ENCODE peak calls at places on chromosomes 7 and 10, in eight cellular contexts. C, N, R, K, T, E, L and W are unnamed samples.

GRCh38 chr10:28328346-28328745 is 25.5 kb upstream of the MPP7 start:
- DNase-seq in C (no peak), N (no peak), R (no peak), K (no peak), T (no peak), E (no peak), L (no peak), W (no peak)

GRCh38 chr7:30200591-30200990 is 65.8 kb downstream of the MTURN start:
- DNase-seq in C (no peak), N (no peak), R (no peak), K (no peak), T (no peak), E (no peak), L (no peak), W (no peak)

GRCh38 chr7:118511146-118511545 is 286.6 kb downstream of the ANKRD7 start:
- DNase-seq in C (no peak), N (no peak), R (no peak), K (no peak), T (no peak), E (no peak), L (no peak), W (no peak)

GRCh38 chr10:37754538-37755323 is 102.7 kb downstream of the ZNF248 start:
- DNase-seq in C (peak; percentile 1), N (no peak), R (peak; percentile 0), K (no peak), T (peak; percentile 17), E (peak; percentile 23), L (no peak), W (no peak)

GRCh38 chr10:123175389-123176387 is 21.5 kb downstream of the BUB3 start:
- DNase-seq in C (no peak), N (no peak), R (no peak), K (no peak), T (no peak), E (no peak), L (no peak), W (no peak)

GRCh38 chr7:27685209-27685608 is 22.5 kb upstream of the HIBADH start:
- DNase-seq in C (no peak), N (no peak), R (no peak), K (no peak), T (no peak), E (no peak), L (no peak), W (no peak)

GRCh38 chr10:132632851-132633684 is 95.5 kb downstream of the INPP5A start:
- DNase-seq in C (no peak), N (peak; percentile 56), R (no peak), K (peak; percentile 51), T (no peak), E (no peak), L (peak; percentile 12), W (peak; percentile 53)

GRCh38 chr7:32102432-32102851 is 32.2 kb upstream of the PDE1C start:
- DNase-seq in C (no peak), N (no peak), R (peak; percentile 93), K (no peak), T (no peak), E (peak; percentile 33), L (peak; percentile 36), W (no peak)

GRCh38 chr7:109844362-109844761 is 1246.6 kb upstream of the LRRN3 start:
- DNase-seq in C (peak; percentile 21), N (no peak), R (peak; percentile 27), K (no peak), T (no peak), E (peak; percentile 25), L (no peak), W (no peak)

GRCh38 chr10:34957531-34957930 is 132.6 kb downstream of the CUL2 start:
- DNase-seq in C (no peak), N (no peak), R (no peak), K (no peak), T (no peak), E (no peak), L (no peak), W (no peak)

GRCh38 chr7:70014472-70015232 is 416.4 kb downstream of the AUTS2 start:
- DNase-seq in C (no peak), N (no peak), R (no peak), K (no peak), T (no peak), E (no peak), L (no peak), W (no peak)

GRCh38 chr7:45037876-45038275 is 37.9 kb downstream of the CCM2 start:
- DNase-seq in C (no peak), N (no peak), R (no peak), K (no peak), T (no peak), E (no peak), L (no peak), W (no peak)

GRCh38 chr7:46627038-46627315 is 705.9 kb upstream of the IGFBP3 start:
- DNase-seq in C (no peak), N (no peak), R (no peak), K (no peak), T (no peak), E (no peak), L (no peak), W (no peak)

GRCh38 chr7:37031571-37032257 is 307.4 kb upstream of the AOAH start:
- DNase-seq in C (peak; percentile 42), N (peak; percentile 83), R (no peak), K (no peak), T (no peak), E (peak; percentile 98), L (peak; percentile 36), W (peak; percentile 71)

GRCh38 chr10:75428434-75429158 is 2.8 kb upstream of the LRMDA start:
- DNase-seq in C (no peak), N (no peak), R (no peak), K (no peak), T (no peak), E (no peak), L (no peak), W (no peak)

GRCh38 chr7:18860226-18860625 is 257.2 kb downstream of the TWIST1 start:
- DNase-seq in C (no peak), N (no peak), R (no peak), K (no peak), T (no peak), E (no peak), L (no peak), W (no peak)

GRCh38 chr7:150641854-150642253 is 9.7 kb upstream of the GIMAP6 start:
- DNase-seq in C (no peak), N (no peak), R (no peak), K (no peak), T (no peak), E (no peak), L (no peak), W (no peak)

GRCh38 chr10:51574248-51575067 is 124.9 kb downstream of the CSTF2T start:
- DNase-seq in C (no peak), N (no peak), R (peak; percentile 12), K (no peak), T (no peak), E (no peak), L (no peak), W (no peak)

GRCh38 chr7:66667023-66667728 is 38.5 kb downstream of the KCTD7 start:
- DNase-seq in C (no peak), N (no peak), R (no peak), K (peak; percentile 52), T (no peak), E (no peak), L (no peak), W (no peak)

GRCh38 chr10:70874061-70874460 is 14.3 kb downstream of the PCBD1 start:
- DNase-seq in C (no peak), N (no peak), R (no peak), K (no peak), T (no peak), E (no peak), L (no peak), W (no peak)

GRCh38 chr7:50342616-50343114 is 38.1 kb downstream of the IKZF1 start:
- DNase-seq in C (no peak), N (no peak), R (peak; percentile 17), K (peak; percentile 90), T (no peak), E (no peak), L (no peak), W (no peak)

GRCh38 chr10:131396108-131397010 is 84.8 kb upstream of the TCERG1L start:
- DNase-seq in C (no peak), N (no peak), R (no peak), K (no peak), T (no peak), E (no peak), L (no peak), W (no peak)

GRCh38 chr7:73521636-73522080 is 435 bp downstream of the BAZ1B start:
- DNase-seq in C (peak; percentile 65), N (peak; percentile 62), R (peak; percentile 49), K (no peak), T (no peak), E (no peak), L (peak; percentile 74), W (no peak)

GRCh38 chr7:33243319-33243881 is 114.0 kb downstream of the BBS9 start:
- DNase-seq in C (peak; percentile 54), N (no peak), R (peak; percentile 72), K (no peak), T (peak; percentile 39), E (peak; percentile 72), L (no peak), W (no peak)

GRCh38 chr10:31758495-31758894 is 170.1 kb downstream of the ARHGAP12 start:
- DNase-seq in C (no peak), N (no peak), R (no peak), K (no peak), T (no peak), E (no peak), L (no peak), W (no peak)